ENCODE peak calls at places on chromosome 12, in four cellular contexts. S is T-helper 9 cell, B is D341Med, L is esophagus muscularis mucosa. U is an unnamed sample.
A peak's percentile ranks its signal among the peaks of the same experiment; 100 is the strongest.

GRCh38 chr12:59780605-59781135 is 184.8 kb downstream of the SLC16A7 start:
- DNase-seq in S (no peak), B (peak; percentile 20), L (no peak), U (no peak)

GRCh38 chr12:11307143-11307542 is 3.1 kb downstream of the PRB4 start:
- DNase-seq in S (no peak), B (no peak), L (no peak), U (no peak)

GRCh38 chr12:89235189-89235993 is 116.9 kb downstream of the DUSP6 start:
- DNase-seq in S (no peak), B (no peak), L (no peak), U (no peak)

GRCh38 chr12:71061451-71061850 is 96.3 kb downstream of the TSPAN8 start:
- DNase-seq in S (no peak), B (no peak), L (no peak), U (no peak)

GRCh38 chr12:25361511-25361910 is 110.8 kb upstream of the KRAS start:
- DNase-seq in S (no peak), B (no peak), L (no peak), U (no peak)

GRCh38 chr12:110149104-110149660 is 25.0 kb downstream of the IFT81 start:
- DNase-seq in S (no peak), B (no peak), L (no peak), U (no peak)

GRCh38 chr12:110458756-110459155 is 8.6 kb upstream of the ARPC3 start:
- DNase-seq in S (no peak), B (no peak), L (no peak), U (no peak)

GRCh38 chr12:125163148-125163547 is 97.9 kb downstream of the AACS start:
- DNase-seq in S (no peak), B (no peak), L (no peak), U (no peak)